ENCODE peak calls at places on chromosomes 4 and X, in six cellular contexts. One of them, this sample, is unnamed.
A peak's percentile ranks its signal among the peaks of the same experiment; 100 is the strongest.

GRCh38 chr4:79297479-79297878 is 28.4 kb downstream of the NAA11 start:
- DNase-seq in M059J: no peak
- DNase-seq in adrenal gland: no peak
- DNase-seq in AG08395: no peak
- DNase-seq in RWPE1: no peak
- DNase-seq in breast epithelium: no peak
- DNase-seq in this sample: no peak

GRCh38 chrX:136646602-136647239 is 1.2 kb upstream of the CD40LG start:
- DNase-seq in M059J: no peak
- DNase-seq in adrenal gland: no peak
- DNase-seq in AG08395: no peak
- DNase-seq in RWPE1: no peak
- DNase-seq in breast epithelium: no peak
- DNase-seq in this sample: no peak

GRCh38 chr4:144645621-144646522 is at the start of gene HHIP:
- DNase-seq in M059J: peak; percentile 51
- DNase-seq in adrenal gland: no peak
- DNase-seq in AG08395: peak; percentile 13
- DNase-seq in RWPE1: peak; percentile 26
- DNase-seq in breast epithelium: no peak
- DNase-seq in this sample: peak; percentile 47

GRCh38 chr4:38044060-38044459 is 83.9 kb downstream of the PTTG2 start:
- DNase-seq in M059J: peak; percentile 8
- DNase-seq in adrenal gland: no peak
- DNase-seq in AG08395: no peak
- DNase-seq in RWPE1: no peak
- DNase-seq in breast epithelium: no peak
- DNase-seq in this sample: no peak

GRCh38 chr4:150217192-150217591 is 138.9 kb downstream of the DCLK2 start:
- DNase-seq in M059J: peak; percentile 80
- DNase-seq in adrenal gland: no peak
- DNase-seq in AG08395: peak; percentile 52
- DNase-seq in RWPE1: peak; percentile 13
- DNase-seq in breast epithelium: no peak
- DNase-seq in this sample: no peak

GRCh38 chr4:185201983-185202962 is 1.5 kb downstream of the CFAP97 start:
- DNase-seq in M059J: peak; percentile 44
- DNase-seq in adrenal gland: no peak
- DNase-seq in AG08395: no peak
- DNase-seq in RWPE1: no peak
- DNase-seq in breast epithelium: no peak
- DNase-seq in this sample: no peak

GRCh38 chr4:73947239-73947985 is 34.4 kb downstream of the PF4 start:
- DNase-seq in M059J: no peak
- DNase-seq in adrenal gland: no peak
- DNase-seq in AG08395: no peak
- DNase-seq in RWPE1: no peak
- DNase-seq in breast epithelium: no peak
- DNase-seq in this sample: no peak

GRCh38 chrX:38939067-38939466 is 137.8 kb downstream of the MID1IP1 start:
- DNase-seq in M059J: no peak
- DNase-seq in adrenal gland: peak; percentile 16
- DNase-seq in AG08395: peak; percentile 15
- DNase-seq in RWPE1: no peak
- DNase-seq in breast epithelium: no peak
- DNase-seq in this sample: peak; percentile 78

GRCh38 chr4:74793757-74794340 is 474 bp downstream of the BTC start:
- DNase-seq in M059J: peak; percentile 29
- DNase-seq in adrenal gland: peak; percentile 51
- DNase-seq in AG08395: peak; percentile 2
- DNase-seq in RWPE1: peak; percentile 24
- DNase-seq in breast epithelium: peak; percentile 61
- DNase-seq in this sample: no peak

GRCh38 chr4:77913353-77913752 is 50.7 kb downstream of the MRPL1 start:
- DNase-seq in M059J: no peak
- DNase-seq in adrenal gland: no peak
- DNase-seq in AG08395: no peak
- DNase-seq in RWPE1: no peak
- DNase-seq in breast epithelium: no peak
- DNase-seq in this sample: peak; percentile 77

GRCh38 chr4:24642941-24643628 is 58.7 kb upstream of the DHX15 start:
- DNase-seq in M059J: peak; percentile 73
- DNase-seq in adrenal gland: no peak
- DNase-seq in AG08395: peak; percentile 49
- DNase-seq in RWPE1: no peak
- DNase-seq in breast epithelium: no peak
- DNase-seq in this sample: no peak

GRCh38 chr4:89161841-89162240 is 50.5 kb downstream of the TIGD2 start:
- DNase-seq in M059J: peak; percentile 44
- DNase-seq in adrenal gland: no peak
- DNase-seq in AG08395: peak; percentile 14
- DNase-seq in RWPE1: no peak
- DNase-seq in breast epithelium: no peak
- DNase-seq in this sample: peak; percentile 19

GRCh38 chr4:148023782-148024181 is 291.9 kb downstream of the ARHGAP10 start:
- DNase-seq in M059J: no peak
- DNase-seq in adrenal gland: no peak
- DNase-seq in AG08395: peak; percentile 18
- DNase-seq in RWPE1: no peak
- DNase-seq in breast epithelium: no peak
- DNase-seq in this sample: no peak

GRCh38 chr4:99687120-99687519 is 29.5 kb upstream of the C4orf54 start:
- DNase-seq in M059J: no peak
- DNase-seq in adrenal gland: no peak
- DNase-seq in AG08395: no peak
- DNase-seq in RWPE1: no peak
- DNase-seq in breast epithelium: no peak
- DNase-seq in this sample: peak; percentile 4

GRCh38 chrX:15790766-15791380 is 589 bp downstream of the ZRSR2 start:
- DNase-seq in M059J: peak; percentile 16
- DNase-seq in adrenal gland: no peak
- DNase-seq in AG08395: peak; percentile 10
- DNase-seq in RWPE1: peak; percentile 0
- DNase-seq in breast epithelium: no peak
- DNase-seq in this sample: no peak

GRCh38 chr4:114494257-114494803 is 104.3 kb upstream of the UGT8 start:
- DNase-seq in M059J: no peak
- DNase-seq in adrenal gland: no peak
- DNase-seq in AG08395: no peak
- DNase-seq in RWPE1: no peak
- DNase-seq in breast epithelium: no peak
- DNase-seq in this sample: no peak

GRCh38 chr4:3433138-3433869 is 8.5 kb upstream of the HGFAC start:
- DNase-seq in M059J: no peak
- DNase-seq in adrenal gland: no peak
- DNase-seq in AG08395: no peak
- DNase-seq in RWPE1: no peak
- DNase-seq in breast epithelium: no peak
- DNase-seq in this sample: no peak

GRCh38 chr4:107366016-107366415 is 329.9 kb upstream of the DKK2 start:
- DNase-seq in M059J: no peak
- DNase-seq in adrenal gland: no peak
- DNase-seq in AG08395: no peak
- DNase-seq in RWPE1: no peak
- DNase-seq in breast epithelium: no peak
- DNase-seq in this sample: no peak

GRCh38 chr4:152065545-152065944 is 304.7 kb upstream of the GATB start:
- DNase-seq in M059J: no peak
- DNase-seq in adrenal gland: no peak
- DNase-seq in AG08395: no peak
- DNase-seq in RWPE1: no peak
- DNase-seq in breast epithelium: no peak
- DNase-seq in this sample: no peak

GRCh38 chr4:25787891-25788331 is 74.9 kb downstream of the SEL1L3 start:
- DNase-seq in M059J: no peak
- DNase-seq in adrenal gland: no peak
- DNase-seq in AG08395: no peak
- DNase-seq in RWPE1: peak; percentile 14
- DNase-seq in breast epithelium: no peak
- DNase-seq in this sample: no peak

GRCh38 chrX:85012098-85012497 is 8.4 kb downstream of the APOOL start:
- DNase-seq in M059J: no peak
- DNase-seq in adrenal gland: no peak
- DNase-seq in AG08395: no peak
- DNase-seq in RWPE1: no peak
- DNase-seq in breast epithelium: no peak
- DNase-seq in this sample: no peak

GRCh38 chr4:3065551-3065950 is 8.8 kb downstream of the HTT-AS start:
- DNase-seq in M059J: no peak
- DNase-seq in adrenal gland: no peak
- DNase-seq in AG08395: no peak
- DNase-seq in RWPE1: no peak
- DNase-seq in breast epithelium: no peak
- DNase-seq in this sample: no peak

GRCh38 chr4:24143741-24144140 is 253.9 kb upstream of the PPARGC1A start:
- DNase-seq in M059J: no peak
- DNase-seq in adrenal gland: no peak
- DNase-seq in AG08395: no peak
- DNase-seq in RWPE1: no peak
- DNase-seq in breast epithelium: no peak
- DNase-seq in this sample: no peak